ENCODE peak calls at places on chromosomes 12 and 14, in six cellular contexts. X is BJ, C is B cell, E is cardiac fibroblast, O is upper lobe of right lung, H is cardiac muscle cell. D is an unnamed sample.

GRCh38 chr12:10291030-10291429 is 16.6 kb upstream of the KLRD1 start:
- DNase-seq in X (no peak), C (no peak), E (no peak), O (no peak), H (no peak), D (no peak)

GRCh38 chr12:49109631-49110172 is 945 bp downstream of the LMBR1L start:
- DNase-seq in X (no peak), C (no peak), E (no peak), O (no peak), H (no peak), D (no peak)

GRCh38 chr12:26726956-26727355 is 106.0 kb downstream of the ITPR2 start:
- DNase-seq in X (no peak), C (no peak), E (peak; percentile 35), O (no peak), H (no peak), D (no peak)

GRCh38 chr14:77043177-77043983 is 14.9 kb upstream of the IRF2BPL start:
- DNase-seq in X (peak; percentile 90), C (no peak), E (peak; percentile 96), O (no peak), H (peak; percentile 45), D (no peak)

GRCh38 chr12:131408036-131408365 is 302.9 kb upstream of the SFSWAP start:
- DNase-seq in X (no peak), C (no peak), E (no peak), O (no peak), H (no peak), D (no peak)

GRCh38 chr14:94100847-94101246 is 9.7 kb upstream of the IFI27 start:
- DNase-seq in X (peak; percentile 41), C (no peak), E (peak; percentile 89), O (no peak), H (no peak), D (no peak)

GRCh38 chr12:113333877-113334785 is 778 bp downstream of the SLC8B1 start:
- DNase-seq in X (no peak), C (no peak), E (no peak), O (peak; percentile 73), H (no peak), D (no peak)

GRCh38 chr12:3119745-3120660 is 42.8 kb downstream of the TSPAN9 start:
- DNase-seq in X (peak; percentile 81), C (no peak), E (no peak), O (peak; percentile 81), H (no peak), D (no peak)

GRCh38 chr14:105860615-105861580 is 334.5 kb downstream of the TMEM121 start:
- DNase-seq in X (no peak), C (no peak), E (no peak), O (peak; percentile 50), H (no peak), D (no peak)

GRCh38 chr14:39582028-39582654 is 149.9 kb upstream of the FBXO33 start:
- DNase-seq in X (no peak), C (no peak), E (no peak), O (no peak), H (no peak), D (no peak)

GRCh38 chr12:19572920-19573558 is 133.7 kb downstream of the AEBP2 start:
- DNase-seq in X (no peak), C (no peak), E (peak; percentile 73), O (no peak), H (peak; percentile 47), D (peak; percentile 30)

GRCh38 chr14:95222870-95223398 is 65.6 kb upstream of the DICER1 start:
- DNase-seq in X (no peak), C (no peak), E (peak; percentile 85), O (no peak), H (no peak), D (no peak)

GRCh38 chr14:32625211-32625610 is 296.1 kb downstream of the AKAP6 start:
- DNase-seq in X (no peak), C (no peak), E (no peak), O (no peak), H (no peak), D (no peak)

GRCh38 chr14:54603362-54603761 is 36.4 kb downstream of the SAMD4A start:
- DNase-seq in X (no peak), C (no peak), E (peak; percentile 87), O (no peak), H (no peak), D (no peak)

GRCh38 chr12:70815866-70816470 is 104.6 kb downstream of the PTPRR start:
- DNase-seq in X (no peak), C (no peak), E (no peak), O (no peak), H (no peak), D (no peak)

GRCh38 chr12:46264057-46264456 is 4.8 kb downstream of the SLC38A1 start:
- DNase-seq in X (no peak), C (no peak), E (peak; percentile 75), O (no peak), H (no peak), D (no peak)

GRCh38 chr12:52390739-52391617 is 5.5 kb upstream of the KRT84 start:
- DNase-seq in X (no peak), C (no peak), E (peak; percentile 66), O (peak; percentile 60), H (peak; percentile 8), D (no peak)

GRCh38 chr12:74689071-74689655 is 151.5 kb downstream of the ATXN7L3B start:
- DNase-seq in X (peak; percentile 3), C (no peak), E (peak; percentile 79), O (no peak), H (peak; percentile 46), D (peak; percentile 11)

GRCh38 chr14:35403085-35403396 is 1.5 kb downstream of the NFKBIA start:
- DNase-seq in X (no peak), C (no peak), E (peak; percentile 50), O (peak; percentile 76), H (no peak), D (no peak)

GRCh38 chr14:68675233-68675577 is 117.7 kb downstream of the ZFP36L1 start:
- DNase-seq in X (no peak), C (no peak), E (peak; percentile 61), O (no peak), H (no peak), D (no peak)

GRCh38 chr12:57430117-57430930 is 519 bp downstream of the R3HDM2 start:
- DNase-seq in X (no peak), C (peak; percentile 93), E (peak; percentile 47), O (no peak), H (peak; percentile 80), D (peak; percentile 87)

GRCh38 chr12:78290606-78291345 is 460.1 kb downstream of the NAV3 start:
- DNase-seq in X (peak; percentile 39), C (no peak), E (peak; percentile 97), O (no peak), H (no peak), D (no peak)

GRCh38 chr12:54579258-54579657 is 9.2 kb downstream of the PPP1R1A start:
- DNase-seq in X (no peak), C (no peak), E (no peak), O (no peak), H (no peak), D (no peak)

GRCh38 chr12:54581412-54581811 is 7.0 kb downstream of the PPP1R1A start:
- DNase-seq in X (no peak), C (no peak), E (no peak), O (no peak), H (no peak), D (no peak)

GRCh38 chr12:54578778-54579177 is 9.7 kb downstream of the PPP1R1A start:
- DNase-seq in X (no peak), C (no peak), E (no peak), O (no peak), H (no peak), D (no peak)

GRCh38 chr12:54583726-54584125 is 4.7 kb downstream of the PPP1R1A start:
- DNase-seq in X (no peak), C (no peak), E (no peak), O (no peak), H (no peak), D (no peak)

DNA sequence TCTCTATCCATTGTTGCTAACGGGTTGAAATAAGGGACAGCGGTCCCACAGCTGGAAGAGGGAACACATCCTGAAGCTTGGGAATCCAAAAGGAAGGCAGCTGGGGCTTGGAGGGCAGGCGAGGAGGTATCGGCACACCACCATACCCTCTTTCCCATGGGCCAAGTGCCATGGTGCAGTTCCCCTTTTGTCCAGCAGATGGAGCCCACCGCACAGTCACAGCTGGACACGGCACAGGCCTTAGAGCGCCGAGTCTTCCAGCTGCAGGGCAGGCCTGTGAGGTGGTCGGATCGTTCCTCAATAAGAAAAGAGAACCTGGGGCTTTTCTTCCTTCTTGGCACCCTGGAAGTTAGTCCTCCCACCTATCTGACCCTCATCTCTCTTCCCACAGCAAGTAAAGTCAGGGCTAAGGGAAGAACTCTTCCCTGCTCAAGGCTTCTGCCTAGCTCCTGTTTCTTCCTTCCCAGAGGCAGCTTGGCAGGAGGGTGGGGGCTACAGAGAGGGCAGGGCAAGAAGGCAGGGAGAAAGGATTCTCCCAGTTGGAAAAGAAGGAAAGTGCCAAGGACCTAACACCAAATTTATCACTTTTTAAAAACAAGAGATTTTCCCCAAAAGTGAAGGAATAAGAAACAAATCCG is 8.6 kb downstream of the PPP1R1A start:
- DNase-seq in X (no peak), C (peak; percentile 84), E (peak; percentile 79), O (peak; percentile 89), H (peak; percentile 85), D (peak; percentile 88)
- TF ChIP-seq CTCF in X (peak; percentile 99), C (peak; percentile 99), E (peak; percentile 99), O (peak; percentile 100), H (peak; percentile 99), D (peak; percentile 99)

GRCh38 chr12:100737168-100737567 is 57.4 kb upstream of the ANO4 start:
- DNase-seq in X (no peak), C (no peak), E (no peak), O (no peak), H (no peak), D (no peak)

GRCh38 chr12:100738086-100738485 is 56.5 kb upstream of the ANO4 start:
- DNase-seq in X (no peak), C (no peak), E (no peak), O (no peak), H (no peak), D (no peak)

DNA sequence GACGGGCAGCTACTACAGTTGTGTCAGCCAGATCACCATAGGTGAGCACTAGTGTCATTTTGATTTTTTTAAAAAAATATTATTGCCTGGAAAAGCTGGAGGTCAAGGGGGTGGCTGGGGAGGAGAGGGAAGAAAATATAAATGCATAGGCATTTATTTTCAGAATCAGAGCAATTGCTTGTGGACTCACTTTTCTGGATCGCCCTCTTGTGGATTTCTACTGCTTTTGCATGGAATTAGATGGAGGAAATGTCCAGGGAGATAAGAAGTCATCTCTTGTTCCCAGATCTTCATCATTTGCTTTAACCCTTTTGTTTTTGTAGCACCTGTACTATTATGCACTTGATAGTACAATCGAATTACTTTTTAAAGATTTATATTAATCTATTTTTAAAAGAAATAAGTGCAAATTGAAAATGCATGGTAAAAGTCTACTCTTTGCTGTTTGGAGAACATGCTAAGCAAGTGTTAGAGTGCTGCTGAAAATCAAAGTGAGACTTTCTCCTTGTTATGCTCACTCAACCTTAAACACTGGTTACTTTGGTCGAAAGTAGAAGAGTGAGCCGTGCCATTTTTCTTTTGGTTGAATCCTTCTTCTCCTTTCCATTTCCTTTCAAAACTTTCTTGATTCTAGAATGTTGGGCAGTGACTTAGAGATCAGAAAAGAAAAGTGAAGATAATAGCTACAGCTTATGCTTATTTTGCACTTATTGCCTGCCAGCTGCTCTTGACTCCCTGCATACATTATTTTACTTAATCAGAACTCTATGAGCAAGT is 60.6 kb upstream of the ANO4 start:
- DNase-seq in X (no peak), C (no peak), E (peak; percentile 60), O (no peak), H (peak; percentile 59), D (no peak)
- TF ChIP-seq CTCF in X (peak; percentile 75), C (no peak), E (peak; percentile 65), O (peak; percentile 48), H (peak; percentile 68), D (peak; percentile 3)

GRCh38 chr14:50812180-50812579 is 18.8 kb downstream of the NIN start:
- DNase-seq in X (no peak), C (no peak), E (no peak), O (no peak), H (no peak), D (no peak)
- TF ChIP-seq CTCF in X (no peak), C (no peak), E (no peak), O (no peak), H (no peak), D (no peak)

GRCh38 chr14:23376477-23377200 is at the start of gene CMTM5:
- DNase-seq in X (no peak), C (no peak), E (no peak), O (no peak), H (peak; percentile 67), D (no peak)
- TF ChIP-seq CTCF in X (no peak), C (no peak), E (no peak), O (no peak), H (no peak), D (no peak)

D was measured in GM10248.